ENCODE peak calls at places on chromosomes 6 and 20, in nine cellular contexts. F is astrocyte; B is uterus; Y is aorta; C is adipocyte; N is HAP-1; P is lower lobe of right lung; O is naive thymus-derived CD4-positive, alpha-beta T cell; R is CD8-positive, alpha-beta T cell. A is an unnamed sample.

GRCh38 chr20:38764563-38765355 is 16.5 kb downstream of the ACTR5 start:
- DNase-seq in B (no peak), O (no peak), C (peak; percentile 80), P (no peak), F (peak; percentile 83), R (peak; percentile 20), N (no peak), Y (peak; percentile 70), A (no peak)

GRCh38 chr20:41318271-41318649 is 729 bp upstream of the ZHX3 start:
- DNase-seq in B (no peak), P (no peak), Y (no peak), C (no peak), F (no peak), O (no peak), N (no peak), R (no peak), A (no peak)

GRCh38 chr6:152700427-152700826 is 2.7 kb downstream of the MYCT1 start:
- DNase-seq in F (no peak), P (no peak), C (no peak), R (no peak), B (no peak), Y (no peak), O (no peak), N (no peak), A (no peak)

GRCh38 chr6:160293844-160294243 is 35.2 kb upstream of the SLC22A2 start:
- DNase-seq in P (peak; percentile 64), B (no peak), N (no peak), R (no peak), C (no peak), Y (no peak), O (no peak), F (no peak), A (peak; percentile 31)

GRCh38 chr6:107572886-107573285 is 83.0 kb downstream of the SOBP start:
- DNase-seq in Y (no peak), R (no peak), B (no peak), F (no peak), P (no peak), N (no peak), O (no peak), C (no peak), A (no peak)

GRCh38 chr6:14816106-14816864 is 429.6 kb upstream of the JARID2 start:
- DNase-seq in P (no peak), O (no peak), N (peak; percentile 66), Y (no peak), C (no peak), R (no peak), B (no peak), F (peak; percentile 52), A (no peak)

GRCh38 chr6:154624038-154624599 is 109.1 kb upstream of the SCAF8 start:
- DNase-seq in Y (no peak), C (no peak), O (no peak), F (no peak), B (no peak), P (no peak), R (no peak), N (no peak), A (no peak)

GRCh38 chr20:20083796-20084195 is 31.5 kb downstream of the CFAP61 start:
- DNase-seq in C (peak; percentile 67), O (no peak), R (no peak), Y (no peak), B (no peak), P (no peak), F (peak; percentile 11), N (peak; percentile 64), A (no peak)

GRCh38 chr20:47317127-47317895 is 39.2 kb downstream of the ZMYND8 start:
- DNase-seq in F (peak; percentile 99), P (peak; percentile 84), O (no peak), B (peak; percentile 90), C (peak; percentile 87), R (peak; percentile 49), Y (peak; percentile 91), N (no peak), A (peak; percentile 76)

GRCh38 chr6:168232989-168233874 is 86.3 kb downstream of the DACT2 start:
- DNase-seq in R (no peak), N (no peak), C (no peak), B (no peak), F (no peak), Y (no peak), P (no peak), O (no peak), A (no peak)

GRCh38 chr6:12048609-12049008 is 36.5 kb downstream of the HIVEP1 start:
- DNase-seq in O (no peak), F (no peak), P (no peak), N (no peak), C (no peak), B (no peak), R (no peak), Y (no peak), A (no peak)

GRCh38 chr6:100228437-100229424 is 234.7 kb upstream of the MCHR2 start:
- DNase-seq in F (peak; percentile 45), O (no peak), Y (peak; percentile 82), R (peak; percentile 23), B (no peak), N (peak; percentile 79), P (peak; percentile 83), C (peak; percentile 86), A (peak; percentile 77)

GRCh38 chr20:57215826-57216471 is 50.5 kb downstream of the BMP7 start:
- DNase-seq in F (no peak), Y (no peak), N (no peak), C (no peak), P (no peak), B (no peak), R (no peak), O (no peak), A (no peak)

GRCh38 chr6:8543714-8544113 is 108.4 kb upstream of the SLC35B3 start:
- DNase-seq in N (no peak), R (no peak), P (no peak), C (no peak), O (no peak), Y (no peak), B (no peak), F (no peak), A (no peak)

GRCh38 chr6:14932485-14933178 is 313.2 kb upstream of the JARID2 start:
- DNase-seq in Y (no peak), N (no peak), F (no peak), P (no peak), B (no peak), R (no peak), C (no peak), O (no peak), A (no peak)

DNA sequence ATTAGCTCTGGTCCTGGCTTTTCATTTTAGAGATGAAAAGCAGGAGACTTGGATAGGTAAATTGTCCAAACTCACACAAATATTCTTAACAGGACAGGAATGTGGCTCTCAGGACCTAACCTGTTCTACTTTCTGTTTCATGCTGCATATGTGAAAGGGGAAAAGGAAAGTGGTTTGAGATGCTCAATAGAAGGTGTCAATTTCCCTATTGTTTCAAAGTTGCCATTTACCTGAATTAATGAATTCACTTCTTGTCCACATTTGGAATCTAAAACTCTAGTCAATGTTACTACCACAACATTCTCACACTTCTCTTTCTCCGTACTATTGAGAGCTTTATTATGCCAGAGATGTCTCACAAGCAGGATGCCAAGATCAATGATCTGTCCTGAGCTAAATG is 4.8 kb upstream of the EFHC1 start:
- DNase-seq in Y (no peak), O (no peak), C (no peak), B (no peak), P (no peak), F (no peak), N (no peak), R (no peak), A (no peak)
- H3K4me1 ChIP-seq in Y (no peaks in the 10 kb centered on the region), O (peaks cover 6% of the 10 kb centered on the region), C (peaks cover 44% of the 10 kb centered on the region), B (no peaks in the 10 kb centered on the region), P (no peaks in the 10 kb centered on the region), F (peaks cover 27% of the 10 kb centered on the region), N (peaks cover 15% of the 10 kb centered on the region), R (peaks cover 10% of the 10 kb centered on the region), A (peaks cover 3% of the 10 kb centered on the region)

DNA sequence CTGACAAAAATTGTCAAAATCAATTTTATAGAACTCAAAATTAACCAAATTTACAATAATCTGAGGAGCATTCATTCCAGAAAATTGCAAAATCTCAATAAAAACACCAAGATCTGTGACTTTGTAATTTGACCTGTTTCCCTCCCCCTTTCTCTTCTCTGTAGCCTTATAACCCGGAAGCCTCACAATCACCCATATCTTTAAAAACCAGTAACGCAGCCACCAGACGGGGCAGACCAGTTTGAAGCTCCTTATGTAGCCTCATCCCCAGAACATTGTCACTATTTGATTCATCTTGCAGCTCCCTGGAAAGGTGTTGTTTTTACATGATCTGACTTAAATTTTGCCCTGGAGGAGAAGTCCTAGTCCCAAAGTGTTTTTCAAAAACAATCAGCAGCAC is 27.5 kb upstream of the TGM6 start:
- DNase-seq in P (no peak), C (no peak), N (no peak), F (no peak), O (no peak), B (no peak), Y (no peak), R (no peak), A (no peak)
- H3K36me3 ChIP-seq in P (no peaks in the 10 kb centered on the region), C (no peaks in the 10 kb centered on the region), N (no peaks in the 10 kb centered on the region), F (no peaks in the 10 kb centered on the region), O (no peaks in the 10 kb centered on the region), B (no peaks in the 10 kb centered on the region), Y (no peaks in the 10 kb centered on the region), R (no peaks in the 10 kb centered on the region), A (no peaks in the 10 kb centered on the region)

GRCh38 chr6:28807682-28808280 is 116.0 kb downstream of the TRIM27 start:
- DNase-seq in B (no peak), O (no peak), C (peak; percentile 70), R (no peak), P (no peak), Y (no peak), N (peak; percentile 74), F (peak; percentile 18), A (no peak)
- H3K4me1 ChIP-seq in B (no peaks in the 10 kb centered on the region), O (no peaks in the 10 kb centered on the region), C (peaks cover 13% of the 10 kb centered on the region), R (no peaks in the 10 kb centered on the region), P (no peaks in the 10 kb centered on the region), Y (no peaks in the 10 kb centered on the region), N (peaks cover 18% of the 10 kb centered on the region), F (peaks cover 6% of the 10 kb centered on the region), A (no peaks in the 10 kb centered on the region)

GRCh38 chr6:118860363-118860762 is 33.6 kb upstream of the ASF1A start:
- DNase-seq in R (no peak), B (no peak), Y (no peak), C (no peak), P (no peak), O (no peak), F (no peak), N (no peak), A (no peak)

GRCh38 chr6:118859517-118860064 is 34.4 kb upstream of the ASF1A start:
- DNase-seq in N (no peak), B (no peak), F (no peak), Y (no peak), O (no peak), R (no peak), P (no peak), C (no peak), A (no peak)

GRCh38 chr6:118860880-118861279 is 33.1 kb upstream of the ASF1A start:
- DNase-seq in R (no peak), F (no peak), P (no peak), N (no peak), O (no peak), B (no peak), C (no peak), Y (no peak), A (no peak)

GRCh38 chr6:118853408-118853807 is 40.5 kb upstream of the ASF1A start:
- DNase-seq in N (no peak), R (no peak), Y (no peak), F (no peak), O (no peak), P (no peak), C (no peak), B (no peak), A (no peak)

GRCh38 chr6:118856301-118856700 is 37.7 kb upstream of the ASF1A start:
- DNase-seq in C (no peak), Y (no peak), O (no peak), F (no peak), B (no peak), N (no peak), R (no peak), P (no peak), A (no peak)
- H3K36me3 ChIP-seq in C (no peaks in the 10 kb centered on the region), Y (no peaks in the 10 kb centered on the region), O (no peaks in the 10 kb centered on the region), F (no peaks in the 10 kb centered on the region), B (no peaks in the 10 kb centered on the region), N (no peaks in the 10 kb centered on the region), R (no peaks in the 10 kb centered on the region), P (no peaks in the 10 kb centered on the region), A (peaks cover 5% of the 10 kb centered on the region)